ENCODE peak calls at places on chromosomes 16 and 17, in eight cellular contexts. One of them, this sample, is unnamed.

GRCh38 chr17:31442860-31443259 is 51.4 kb downstream of the RAB11FIP4 start:
- DNase-seq in MV-4-11: no peak
- DNase-seq in SW480: no peak
- DNase-seq in pons: no peak
- DNase-seq in fibroblast of lung: peak
- DNase-seq in renal cortical epithelial cell: no peak
- DNase-seq in NCI-H1417 treated with DMSO at 0.1 percent for 48 hours: no peak
- DNase-seq in AG08395: peak
- DNase-seq in this sample: no peak

GRCh38 chr17:21043296-21044232 is 753 bp upstream of the USP22 start:
- DNase-seq in MV-4-11: peak
- DNase-seq in SW480: no peak
- DNase-seq in pons: peak
- DNase-seq in fibroblast of lung: peak
- DNase-seq in renal cortical epithelial cell: peak
- DNase-seq in NCI-H1417 treated with DMSO at 0.1 percent for 48 hours: peak
- DNase-seq in AG08395: no peak
- DNase-seq in this sample: peak

GRCh38 chr17:82949984-82950383 is 110.2 kb upstream of the ZNF750 start:
- DNase-seq in MV-4-11: no peak
- DNase-seq in SW480: no peak
- DNase-seq in pons: no peak
- DNase-seq in fibroblast of lung: no peak
- DNase-seq in renal cortical epithelial cell: no peak
- DNase-seq in NCI-H1417 treated with DMSO at 0.1 percent for 48 hours: no peak
- DNase-seq in AG08395: no peak
- DNase-seq in this sample: no peak

GRCh38 chr17:40022961-40023541 is 7.8 kb downstream of the CSF3 start:
- DNase-seq in MV-4-11: no peak
- DNase-seq in SW480: no peak
- DNase-seq in pons: no peak
- DNase-seq in fibroblast of lung: no peak
- DNase-seq in renal cortical epithelial cell: no peak
- DNase-seq in NCI-H1417 treated with DMSO at 0.1 percent for 48 hours: no peak
- DNase-seq in AG08395: no peak
- DNase-seq in this sample: no peak

GRCh38 chr17:44219126-44219635 is 294 bp downstream of the UBTF start:
- DNase-seq in MV-4-11: peak
- DNase-seq in SW480: peak
- DNase-seq in pons: no peak
- DNase-seq in fibroblast of lung: peak
- DNase-seq in renal cortical epithelial cell: no peak
- DNase-seq in NCI-H1417 treated with DMSO at 0.1 percent for 48 hours: no peak
- DNase-seq in AG08395: peak
- DNase-seq in this sample: peak

GRCh38 chr17:42673266-42673884 is 3.4 kb downstream of the PLEKHH3 start:
- DNase-seq in MV-4-11: no peak
- DNase-seq in SW480: no peak
- DNase-seq in pons: no peak
- DNase-seq in fibroblast of lung: no peak
- DNase-seq in renal cortical epithelial cell: no peak
- DNase-seq in NCI-H1417 treated with DMSO at 0.1 percent for 48 hours: no peak
- DNase-seq in AG08395: no peak
- DNase-seq in this sample: no peak

GRCh38 chr16:20391045-20391444 is 13.5 kb downstream of the PDILT start:
- DNase-seq in MV-4-11: no peak
- DNase-seq in SW480: no peak
- DNase-seq in pons: no peak
- DNase-seq in fibroblast of lung: no peak
- DNase-seq in renal cortical epithelial cell: no peak
- DNase-seq in NCI-H1417 treated with DMSO at 0.1 percent for 48 hours: no peak
- DNase-seq in AG08395: no peak
- DNase-seq in this sample: no peak

GRCh38 chr17:29032067-29032551 is 10.8 kb upstream of the PIPOX start:
- DNase-seq in MV-4-11: no peak
- DNase-seq in SW480: no peak
- DNase-seq in pons: no peak
- DNase-seq in fibroblast of lung: no peak
- DNase-seq in renal cortical epithelial cell: no peak
- DNase-seq in NCI-H1417 treated with DMSO at 0.1 percent for 48 hours: no peak
- DNase-seq in AG08395: no peak
- DNase-seq in this sample: no peak

GRCh38 chr17:50657054-50657453 is 22.4 kb downstream of the ABCC3 start:
- DNase-seq in MV-4-11: no peak
- DNase-seq in SW480: no peak
- DNase-seq in pons: no peak
- DNase-seq in fibroblast of lung: no peak
- DNase-seq in renal cortical epithelial cell: no peak
- DNase-seq in NCI-H1417 treated with DMSO at 0.1 percent for 48 hours: no peak
- DNase-seq in AG08395: no peak
- DNase-seq in this sample: no peak

GRCh38 chr16:31502981-31503380 is 5.2 kb downstream of the RUSF1 start:
- DNase-seq in MV-4-11: no peak
- DNase-seq in SW480: no peak
- DNase-seq in pons: no peak
- DNase-seq in fibroblast of lung: peak
- DNase-seq in renal cortical epithelial cell: peak
- DNase-seq in NCI-H1417 treated with DMSO at 0.1 percent for 48 hours: no peak
- DNase-seq in AG08395: peak
- DNase-seq in this sample: peak

GRCh38 chr17:75168998-75169397 is 13.8 kb downstream of the SUMO2 start:
- DNase-seq in MV-4-11: no peak
- DNase-seq in SW480: no peak
- DNase-seq in pons: no peak
- DNase-seq in fibroblast of lung: no peak
- DNase-seq in renal cortical epithelial cell: no peak
- DNase-seq in NCI-H1417 treated with DMSO at 0.1 percent for 48 hours: no peak
- DNase-seq in AG08395: no peak
- DNase-seq in this sample: no peak

GRCh38 chr16:54538241-54538640 is 251.7 kb upstream of the IRX3 start:
- DNase-seq in MV-4-11: no peak
- DNase-seq in SW480: no peak
- DNase-seq in pons: no peak
- DNase-seq in fibroblast of lung: no peak
- DNase-seq in renal cortical epithelial cell: no peak
- DNase-seq in NCI-H1417 treated with DMSO at 0.1 percent for 48 hours: peak
- DNase-seq in AG08395: peak
- DNase-seq in this sample: no peak

GRCh38 chr17:44216674-44217073 is 2.8 kb downstream of the UBTF start:
- DNase-seq in MV-4-11: peak
- DNase-seq in SW480: no peak
- DNase-seq in pons: no peak
- DNase-seq in fibroblast of lung: no peak
- DNase-seq in renal cortical epithelial cell: no peak
- DNase-seq in NCI-H1417 treated with DMSO at 0.1 percent for 48 hours: no peak
- DNase-seq in AG08395: no peak
- DNase-seq in this sample: no peak

GRCh38 chr17:61474235-61474927 is 22.2 kb downstream of the TBX4 start:
- DNase-seq in MV-4-11: no peak
- DNase-seq in SW480: no peak
- DNase-seq in pons: no peak
- DNase-seq in fibroblast of lung: peak
- DNase-seq in renal cortical epithelial cell: no peak
- DNase-seq in NCI-H1417 treated with DMSO at 0.1 percent for 48 hours: no peak
- DNase-seq in AG08395: peak
- DNase-seq in this sample: no peak

GRCh38 chr16:62939687-62940086 is 903.4 kb upstream of the CDH8 start:
- DNase-seq in MV-4-11: no peak
- DNase-seq in SW480: no peak
- DNase-seq in pons: no peak
- DNase-seq in fibroblast of lung: no peak
- DNase-seq in renal cortical epithelial cell: no peak
- DNase-seq in NCI-H1417 treated with DMSO at 0.1 percent for 48 hours: no peak
- DNase-seq in AG08395: no peak
- DNase-seq in this sample: no peak

GRCh38 chr16:53960954-53961616 is 257.1 kb downstream of the FTO start:
- DNase-seq in MV-4-11: no peak
- DNase-seq in SW480: no peak
- DNase-seq in pons: no peak
- DNase-seq in fibroblast of lung: no peak
- DNase-seq in renal cortical epithelial cell: no peak
- DNase-seq in NCI-H1417 treated with DMSO at 0.1 percent for 48 hours: no peak
- DNase-seq in AG08395: no peak
- DNase-seq in this sample: no peak

GRCh38 chr17:334974-335481 is 17.6 kb downstream of the RPH3AL start:
- DNase-seq in MV-4-11: no peak
- DNase-seq in SW480: no peak
- DNase-seq in pons: no peak
- DNase-seq in fibroblast of lung: no peak
- DNase-seq in renal cortical epithelial cell: no peak
- DNase-seq in NCI-H1417 treated with DMSO at 0.1 percent for 48 hours: no peak
- DNase-seq in AG08395: no peak
- DNase-seq in this sample: no peak

GRCh38 chr17:17377071-17377487 is 73.9 kb downstream of the NT5M start:
- DNase-seq in MV-4-11: no peak
- DNase-seq in SW480: no peak
- DNase-seq in pons: no peak
- DNase-seq in fibroblast of lung: no peak
- DNase-seq in renal cortical epithelial cell: peak
- DNase-seq in NCI-H1417 treated with DMSO at 0.1 percent for 48 hours: no peak
- DNase-seq in AG08395: no peak
- DNase-seq in this sample: no peak

GRCh38 chr17:67055811-67056745 is 11.7 kb downstream of the CACNG1 start:
- DNase-seq in MV-4-11: no peak
- DNase-seq in SW480: no peak
- DNase-seq in pons: no peak
- DNase-seq in fibroblast of lung: no peak
- DNase-seq in renal cortical epithelial cell: no peak
- DNase-seq in NCI-H1417 treated with DMSO at 0.1 percent for 48 hours: no peak
- DNase-seq in AG08395: no peak
- DNase-seq in this sample: no peak

GRCh38 chr17:21288581-21289017 is 4.1 kb downstream of the MAP2K3 start:
- DNase-seq in MV-4-11: peak
- DNase-seq in SW480: no peak
- DNase-seq in pons: no peak
- DNase-seq in fibroblast of lung: no peak
- DNase-seq in renal cortical epithelial cell: no peak
- DNase-seq in NCI-H1417 treated with DMSO at 0.1 percent for 48 hours: no peak
- DNase-seq in AG08395: no peak
- DNase-seq in this sample: no peak

GRCh38 chr16:11089504-11090124 is 145.2 kb downstream of the CLEC16A start:
- DNase-seq in MV-4-11: no peak
- DNase-seq in SW480: no peak
- DNase-seq in pons: no peak
- DNase-seq in fibroblast of lung: peak
- DNase-seq in renal cortical epithelial cell: peak
- DNase-seq in NCI-H1417 treated with DMSO at 0.1 percent for 48 hours: no peak
- DNase-seq in AG08395: no peak
- DNase-seq in this sample: no peak

GRCh38 chr16:63592852-63593251 is 1529.0 kb downstream of the CDH11 start:
- DNase-seq in MV-4-11: no peak
- DNase-seq in SW480: no peak
- DNase-seq in pons: no peak
- DNase-seq in fibroblast of lung: no peak
- DNase-seq in renal cortical epithelial cell: no peak
- DNase-seq in NCI-H1417 treated with DMSO at 0.1 percent for 48 hours: no peak
- DNase-seq in AG08395: no peak
- DNase-seq in this sample: no peak

GRCh38 chr16:88527186-88527936 is 42.8 kb upstream of the ZC3H18 start:
- DNase-seq in MV-4-11: peak
- DNase-seq in SW480: no peak
- DNase-seq in pons: no peak
- DNase-seq in fibroblast of lung: peak
- DNase-seq in renal cortical epithelial cell: peak
- DNase-seq in NCI-H1417 treated with DMSO at 0.1 percent for 48 hours: no peak
- DNase-seq in AG08395: peak
- DNase-seq in this sample: peak

GRCh38 chr17:7883781-7884386 is 4.7 kb upstream of the CHD3 start:
- DNase-seq in MV-4-11: no peak
- DNase-seq in SW480: peak
- DNase-seq in pons: no peak
- DNase-seq in fibroblast of lung: peak
- DNase-seq in renal cortical epithelial cell: peak
- DNase-seq in NCI-H1417 treated with DMSO at 0.1 percent for 48 hours: no peak
- DNase-seq in AG08395: peak
- DNase-seq in this sample: no peak

GRCh38 chr17:81794509-81794908 is 9.4 kb upstream of the GCGR start:
- DNase-seq in MV-4-11: peak
- DNase-seq in SW480: no peak
- DNase-seq in pons: no peak
- DNase-seq in fibroblast of lung: peak
- DNase-seq in renal cortical epithelial cell: no peak
- DNase-seq in NCI-H1417 treated with DMSO at 0.1 percent for 48 hours: no peak
- DNase-seq in AG08395: peak
- DNase-seq in this sample: no peak

GRCh38 chr16:88599092-88599733 is 29.0 kb downstream of the ZC3H18 start:
- DNase-seq in MV-4-11: peak
- DNase-seq in SW480: no peak
- DNase-seq in pons: peak
- DNase-seq in fibroblast of lung: no peak
- DNase-seq in renal cortical epithelial cell: no peak
- DNase-seq in NCI-H1417 treated with DMSO at 0.1 percent for 48 hours: no peak
- DNase-seq in AG08395: no peak
- DNase-seq in this sample: no peak